ENCODE peak calls at places on chromosomes 7 and 10, in nine cellular contexts. Z is fibroblast of lung; O is frontal cortex; B is Daoy; M is ELR; W is stimulated activated CD4-positive, alpha-beta T cell treated with anti-CD3 and anti-CD28 coated beads, Interleukin-1b, Interleukin-23, amount 100 ng/mL, for 1 hour; N is RPMI8226; F is C1 segment of cervical spinal cord; C is heart left ventricle. U is an unnamed sample.

GRCh38 chr7:42471573-42472174 is 234.7 kb upstream of the GLI3 start:
- DNase-seq in B (no peak), Z (no peak), C (no peak), O (no peak), F (no peak), N (no peak), M (peak), W (no peak), U (no peak)

GRCh38 chr7:125136341-125136740 is 206.7 kb upstream of the POT1 start:
- DNase-seq in Z (no peak), N (no peak), O (no peak), F (no peak), M (no peak), C (no peak), B (no peak), W (no peak), U (no peak)

GRCh38 chr7:2281556-2281955 is 32.7 kb downstream of the SNX8 start:
- DNase-seq in M (no peak), N (no peak), W (no peak), O (no peak), C (peak), Z (peak), B (no peak), F (no peak), U (peak)

GRCh38 chr10:7546365-7546967 is 120.3 kb downstream of the ITIH5 start:
- DNase-seq in C (no peak), M (no peak), B (peak), F (no peak), O (no peak), Z (no peak), N (no peak), W (no peak), U (no peak)

GRCh38 chr10:113356794-113357687 is 195.8 kb upstream of the HABP2 start:
- DNase-seq in N (no peak), C (no peak), W (no peak), M (no peak), O (no peak), Z (no peak), B (no peak), F (no peak), U (no peak)

GRCh38 chr7:10205690-10206089 is 768.0 kb upstream of the PHF14 start:
- DNase-seq in C (no peak), N (no peak), F (no peak), Z (no peak), M (no peak), O (no peak), B (no peak), W (no peak), U (no peak)

GRCh38 chr10:132272061-132272766 is 35.5 kb downstream of the STK32C start:
- DNase-seq in N (no peak), C (peak), O (no peak), F (no peak), Z (peak), W (no peak), M (no peak), B (no peak), U (peak)

GRCh38 chr7:140261522-140261921 is 84.7 kb upstream of the KDM7A start:
- DNase-seq in B (no peak), F (no peak), O (no peak), W (no peak), M (no peak), C (no peak), N (peak), Z (no peak), U (no peak)

GRCh38 chr10:125316436-125316835 is 156.1 kb upstream of the CTBP2 start:
- DNase-seq in W (no peak), M (no peak), B (no peak), C (no peak), N (no peak), F (no peak), O (no peak), Z (no peak), U (no peak)

GRCh38 chr10:51651063-51651462 is 48.3 kb downstream of the CSTF2T start:
- DNase-seq in N (no peak), F (no peak), O (no peak), B (no peak), W (no peak), M (peak), Z (peak), C (no peak), U (no peak)

GRCh38 chr7:7557252-7557651 is 9.4 kb upstream of the MIOS start:
- DNase-seq in N (no peak), F (no peak), B (no peak), M (no peak), Z (no peak), O (no peak), C (no peak), W (no peak), U (no peak)

GRCh38 chr7:158784270-158784669 is 45.0 kb downstream of the ESYT2 start:
- DNase-seq in F (no peak), M (no peak), O (no peak), C (no peak), N (no peak), Z (no peak), W (no peak), B (no peak), U (no peak)

GRCh38 chr10:91551856-91552255 is 81.0 kb downstream of the PPP1R3C start:
- DNase-seq in Z (peak), M (peak), C (no peak), O (no peak), B (peak), N (peak), F (no peak), W (no peak), U (peak)

GRCh38 chr10:132450466-132450824 is 53.4 kb downstream of the PWWP2B start:
- DNase-seq in C (peak), O (no peak), F (no peak), W (no peak), Z (no peak), B (no peak), N (no peak), M (no peak), U (no peak)

GRCh38 chr7:121116399-121116798 is 127.9 kb downstream of the CPED1 start:
- DNase-seq in M (no peak), O (no peak), W (no peak), B (no peak), Z (no peak), F (no peak), C (no peak), N (no peak), U (no peak)

GRCh38 chr7:15228891-15229290 is 326.3 kb upstream of the DGKB start:
- DNase-seq in M (no peak), W (no peak), B (no peak), N (no peak), Z (no peak), C (no peak), F (no peak), O (no peak), U (no peak)

GRCh38 chr7:145169908-145170307 is 334.1 kb upstream of the TPK1 start:
- DNase-seq in F (no peak), N (peak), Z (peak), W (no peak), O (no peak), M (no peak), C (no peak), B (no peak), U (no peak)

GRCh38 chr10:11180228-11180627 is 162.6 kb downstream of the CELF2 start:
- DNase-seq in C (no peak), O (no peak), M (no peak), B (no peak), F (no peak), N (peak), Z (no peak), W (no peak), U (no peak)

GRCh38 chr7:116315293-116315692 is 105.0 kb downstream of the TES start:
- DNase-seq in B (peak), Z (peak), M (peak), N (no peak), O (no peak), F (no peak), W (no peak), C (peak), U (no peak)

GRCh38 chr7:130995252-130996081 is 261.5 kb upstream of the KLF14 start:
- DNase-seq in Z (no peak), N (no peak), W (no peak), F (no peak), M (no peak), B (no peak), C (no peak), O (no peak), U (no peak)

U was measured in pons.